ENCODE peak calls at places on chromosomes 16 and 17, in ten cellular contexts. J, O, Q, A, M, E, Z, R, Y and C are unnamed samples.

GRCh38 chr17:27356091-27356705 is 62.3 kb downstream of the WSB1 start:
- DNase-seq in J (no peak), O (no peak), Q (no peak), A (no peak), M (no peak), E (no peak), Z (no peak), R (no peak), Y (no peak), C (no peak)

GRCh38 chr17:58658804-58659713 is 32.8 kb downstream of the TEX14 start:
- DNase-seq in J (peak), O (peak), Q (peak), A (peak), M (peak), E (peak), Z (peak), R (peak), Y (peak), C (peak)

GRCh38 chr16:85245307-85246172 is 133.3 kb upstream of the CIBAR2 start:
- DNase-seq in J (peak), O (peak), Q (peak), A (peak), M (peak), E (peak), Z (peak), R (peak), Y (peak), C (no peak)

GRCh38 chr17:73799781-73800627 is 155.8 kb upstream of the SDK2 start:
- DNase-seq in J (no peak), O (no peak), Q (no peak), A (no peak), M (no peak), E (no peak), Z (no peak), R (no peak), Y (no peak), C (no peak)

GRCh38 chr16:84084570-84085270 is 32.0 kb downstream of the MBTPS1 start:
- DNase-seq in J (peak), O (peak), Q (peak), A (peak), M (peak), E (peak), Z (peak), R (peak), Y (peak), C (peak)

GRCh38 chr16:85420501-85421337 is 192.4 kb upstream of the GSE1 start:
- DNase-seq in J (peak), O (peak), Q (peak), A (peak), M (peak), E (peak), Z (peak), R (peak), Y (peak), C (peak)

GRCh38 chr17:83173997-83174858 is 94.8 kb downstream of the METRNL start:
- DNase-seq in J (peak), O (peak), Q (peak), A (no peak), M (peak), E (no peak), Z (peak), R (no peak), Y (peak), C (peak)

GRCh38 chr17:1379930-1380313 is 20.1 kb downstream of the YWHAE start:
- DNase-seq in J (no peak), O (peak), Q (no peak), A (no peak), M (peak), E (no peak), Z (no peak), R (no peak), Y (no peak), C (no peak)